ENCODE peak calls at places on chromosomes 7 and 10, in six cellular contexts. One of them, this sample, is unnamed.

GRCh38 chr7:46191776-46192175 is 270.7 kb upstream of the IGFBP3 start:
- DNase-seq in AG10803: peak; percentile 91
- DNase-seq in psoas muscle: no peak
- DNase-seq in sigmoid colon: no peak
- DNase-seq in Calu3: no peak
- DNase-seq in IMR-90: peak; percentile 91
- DNase-seq in this sample: no peak

GRCh38 chr10:126459032-126459831 is 71.0 kb upstream of the ADAM12 start:
- DNase-seq in AG10803: peak; percentile 70
- DNase-seq in psoas muscle: no peak
- DNase-seq in sigmoid colon: no peak
- DNase-seq in Calu3: no peak
- DNase-seq in IMR-90: peak; percentile 52
- DNase-seq in this sample: no peak

GRCh38 chr10:33032354-33033254 is 74.6 kb upstream of the ITGB1 start:
- DNase-seq in AG10803: peak; percentile 48
- DNase-seq in psoas muscle: no peak
- DNase-seq in sigmoid colon: no peak
- DNase-seq in Calu3: peak; percentile 15
- DNase-seq in IMR-90: peak; percentile 79
- DNase-seq in this sample: no peak

GRCh38 chr7:50610521-50611277 is 45.5 kb upstream of the DDC start:
- DNase-seq in AG10803: peak; percentile 79
- DNase-seq in psoas muscle: no peak
- DNase-seq in sigmoid colon: no peak
- DNase-seq in Calu3: no peak
- DNase-seq in IMR-90: peak; percentile 37
- DNase-seq in this sample: no peak

GRCh38 chr10:16777473-16778370 is 39.5 kb downstream of the RSU1 start:
- DNase-seq in AG10803: peak; percentile 46
- DNase-seq in psoas muscle: no peak
- DNase-seq in sigmoid colon: no peak
- DNase-seq in Calu3: peak; percentile 8
- DNase-seq in IMR-90: peak; percentile 63
- DNase-seq in this sample: peak; percentile 68

GRCh38 chr10:91758303-91759146 is 39.7 kb upstream of the TNKS2 start:
- DNase-seq in AG10803: peak; percentile 66
- DNase-seq in psoas muscle: no peak
- DNase-seq in sigmoid colon: no peak
- DNase-seq in Calu3: no peak
- DNase-seq in IMR-90: peak; percentile 75
- DNase-seq in this sample: peak; percentile 25

GRCh38 chr7:134757938-134758337 is 21.5 kb upstream of the CALD1 start:
- DNase-seq in AG10803: peak; percentile 57
- DNase-seq in psoas muscle: no peak
- DNase-seq in sigmoid colon: no peak
- DNase-seq in Calu3: no peak
- DNase-seq in IMR-90: peak; percentile 78
- DNase-seq in this sample: no peak

GRCh38 chr7:117993377-117994003 is 120.2 kb upstream of the CTTNBP2 start:
- DNase-seq in AG10803: no peak
- DNase-seq in psoas muscle: no peak
- DNase-seq in sigmoid colon: no peak
- DNase-seq in Calu3: peak; percentile 47
- DNase-seq in IMR-90: peak; percentile 39
- DNase-seq in this sample: peak; percentile 24

GRCh38 chr10:3225589-3225988 is 53.0 kb upstream of the PITRM1 start:
- DNase-seq in AG10803: peak; percentile 92
- DNase-seq in psoas muscle: no peak
- DNase-seq in sigmoid colon: no peak
- DNase-seq in Calu3: no peak
- DNase-seq in IMR-90: peak; percentile 69
- DNase-seq in this sample: no peak

GRCh38 chr10:77671594-77672252 is 34.1 kb upstream of the KCNMA1 start:
- DNase-seq in AG10803: no peak
- DNase-seq in psoas muscle: no peak
- DNase-seq in sigmoid colon: no peak
- DNase-seq in Calu3: no peak
- DNase-seq in IMR-90: no peak
- DNase-seq in this sample: no peak

GRCh38 chr7:127629268-127629854 is 11.4 kb upstream of the PAX4 start:
- DNase-seq in AG10803: no peak
- DNase-seq in psoas muscle: no peak
- DNase-seq in sigmoid colon: no peak
- DNase-seq in Calu3: peak; percentile 63
- DNase-seq in IMR-90: no peak
- DNase-seq in this sample: peak; percentile 45

GRCh38 chr7:127632276-127632910 is 14.5 kb upstream of the PAX4 start:
- DNase-seq in AG10803: peak; percentile 97
- DNase-seq in psoas muscle: no peak
- DNase-seq in sigmoid colon: no peak
- DNase-seq in Calu3: no peak
- DNase-seq in IMR-90: peak; percentile 93
- DNase-seq in this sample: no peak

GRCh38 chr7:127628445-127628844 is 10.5 kb upstream of the PAX4 start:
- DNase-seq in AG10803: no peak
- DNase-seq in psoas muscle: no peak
- DNase-seq in sigmoid colon: no peak
- DNase-seq in Calu3: no peak
- DNase-seq in IMR-90: no peak
- DNase-seq in this sample: no peak
- TF ChIP-seq CTCF in AG10803: no peak
- TF ChIP-seq CTCF in psoas muscle: no peak
- TF ChIP-seq CTCF in sigmoid colon: no peak
- TF ChIP-seq CTCF in Calu3: no peak
- TF ChIP-seq CTCF in IMR-90: no peak
- TF ChIP-seq CTCF in this sample: no peak

DNA sequence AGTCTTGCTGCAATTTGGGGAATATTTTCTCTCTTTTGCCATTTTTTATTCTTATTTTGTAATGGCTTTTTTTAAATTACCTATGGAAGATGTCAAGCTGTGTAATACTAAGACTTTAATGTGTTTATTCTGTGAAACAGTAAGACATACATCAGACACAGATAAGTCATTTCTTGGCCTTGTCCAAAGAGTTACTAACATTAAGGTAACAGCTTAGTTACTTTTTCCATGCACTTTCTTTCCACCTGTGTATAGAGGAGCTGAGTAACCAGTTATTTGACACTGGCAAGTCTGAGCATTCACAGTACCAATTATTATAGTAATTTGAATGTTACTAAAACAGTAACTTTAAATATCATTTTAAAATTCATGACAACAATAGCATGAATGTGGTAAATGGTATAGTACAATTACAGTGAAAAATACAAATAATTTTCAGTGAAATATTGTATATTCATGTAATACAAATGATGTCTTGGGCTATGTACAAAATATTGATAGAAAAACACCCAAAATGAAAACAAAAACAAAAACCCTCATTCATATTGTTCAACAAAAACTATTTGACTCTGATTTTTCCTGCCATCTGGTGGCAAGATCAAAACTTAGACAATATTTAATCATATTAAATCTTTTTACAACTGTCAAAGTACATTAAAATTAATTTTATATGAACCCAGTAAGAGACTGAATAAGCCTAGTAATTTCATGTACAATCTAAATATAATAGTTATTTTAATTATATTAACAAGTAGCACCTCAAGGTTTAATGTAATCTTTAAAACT is 259.8 kb upstream of the SEMA3A start:
- DNase-seq in AG10803: no peak
- DNase-seq in psoas muscle: no peak
- DNase-seq in sigmoid colon: no peak
- DNase-seq in Calu3: no peak
- DNase-seq in IMR-90: no peak
- DNase-seq in this sample: no peak
- TF ChIP-seq CTCF in AG10803: peak; percentile 33
- TF ChIP-seq CTCF in psoas muscle: no peak
- TF ChIP-seq CTCF in sigmoid colon: no peak
- TF ChIP-seq CTCF in Calu3: no peak
- TF ChIP-seq CTCF in IMR-90: peak; percentile 25
- TF ChIP-seq CTCF in this sample: no peak

DNA sequence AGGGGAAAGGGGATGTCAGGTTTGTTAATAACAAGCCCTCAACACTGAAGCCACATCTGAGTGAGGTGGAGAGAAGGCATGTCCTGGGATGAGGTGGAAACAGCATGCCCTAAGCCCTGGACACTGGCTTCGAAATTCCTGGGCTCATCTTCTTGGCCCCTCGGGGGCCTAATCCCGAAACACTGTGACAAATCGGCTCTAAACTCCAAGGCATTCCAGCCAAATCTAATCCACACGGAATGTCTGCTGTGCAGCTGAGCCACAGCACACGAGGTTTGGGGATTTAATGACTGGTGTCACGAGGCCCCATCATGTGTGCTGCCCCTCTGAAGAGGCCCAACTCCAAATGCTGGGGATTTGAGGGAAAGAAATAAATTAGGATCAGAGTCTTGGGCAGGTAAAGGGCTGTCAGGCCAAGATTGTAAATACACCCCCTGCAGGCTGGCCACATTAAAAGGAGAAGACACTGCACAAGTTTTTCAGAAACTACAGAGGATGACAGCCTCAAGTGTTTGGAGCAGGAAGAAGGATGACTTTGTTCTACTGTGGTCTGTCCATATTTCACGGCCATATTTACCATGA is 83.0 kb upstream of the FGFR2 start:
- DNase-seq in AG10803: peak; percentile 3
- DNase-seq in psoas muscle: no peak
- DNase-seq in sigmoid colon: no peak
- DNase-seq in Calu3: no peak
- DNase-seq in IMR-90: no peak
- DNase-seq in this sample: no peak
- TF ChIP-seq CTCF in AG10803: no peak
- TF ChIP-seq CTCF in psoas muscle: no peak
- TF ChIP-seq CTCF in sigmoid colon: no peak
- TF ChIP-seq CTCF in Calu3: no peak
- TF ChIP-seq CTCF in IMR-90: no peak
- TF ChIP-seq CTCF in this sample: no peak

GRCh38 chr7:99653754-99654153 is 26.0 kb downstream of the CYP3A5 start:
- DNase-seq in AG10803: no peak
- DNase-seq in psoas muscle: no peak
- DNase-seq in sigmoid colon: no peak
- DNase-seq in Calu3: no peak
- DNase-seq in IMR-90: no peak
- DNase-seq in this sample: no peak

GRCh38 chr7:99648843-99649242 is 31.0 kb downstream of the CYP3A5 start:
- DNase-seq in AG10803: no peak
- DNase-seq in psoas muscle: no peak
- DNase-seq in sigmoid colon: no peak
- DNase-seq in Calu3: no peak
- DNase-seq in IMR-90: no peak
- DNase-seq in this sample: no peak

GRCh38 chr7:99652671-99653070 is 27.1 kb downstream of the CYP3A5 start:
- DNase-seq in AG10803: no peak
- DNase-seq in psoas muscle: no peak
- DNase-seq in sigmoid colon: no peak
- DNase-seq in Calu3: no peak
- DNase-seq in IMR-90: no peak
- DNase-seq in this sample: no peak

GRCh38 chr7:99645590-99645989 is 28.8 kb downstream of the ZSCAN25 start:
- DNase-seq in AG10803: no peak
- DNase-seq in psoas muscle: no peak
- DNase-seq in sigmoid colon: no peak
- DNase-seq in Calu3: no peak
- DNase-seq in IMR-90: no peak
- DNase-seq in this sample: no peak

DNA sequence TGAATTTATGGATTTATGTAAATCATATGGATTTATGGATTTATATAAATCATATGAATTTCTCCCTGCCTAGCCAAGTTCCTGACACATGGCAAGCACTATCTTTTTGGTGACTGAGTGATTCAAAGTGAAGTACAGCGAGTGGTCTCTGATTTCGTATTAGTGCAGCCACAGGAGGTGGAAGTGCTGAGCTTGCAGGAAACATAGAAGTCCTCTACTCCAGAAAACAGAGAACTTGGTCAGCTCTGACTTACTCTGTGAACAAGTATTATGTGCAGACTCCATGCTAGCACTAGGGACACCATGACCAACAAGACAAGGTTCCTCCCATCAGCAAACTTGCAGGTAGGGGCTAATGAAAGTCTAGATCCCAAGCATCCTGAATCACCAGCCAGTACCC is 28.5 kb downstream of the CYP3A5 start:
- DNase-seq in AG10803: no peak
- DNase-seq in psoas muscle: no peak
- DNase-seq in sigmoid colon: no peak
- DNase-seq in Calu3: no peak
- DNase-seq in IMR-90: no peak
- DNase-seq in this sample: no peak
- TF ChIP-seq CTCF in AG10803: no peak
- TF ChIP-seq CTCF in psoas muscle: no peak
- TF ChIP-seq CTCF in sigmoid colon: no peak
- TF ChIP-seq CTCF in Calu3: no peak
- TF ChIP-seq CTCF in IMR-90: no peak
- TF ChIP-seq CTCF in this sample: no peak

DNA sequence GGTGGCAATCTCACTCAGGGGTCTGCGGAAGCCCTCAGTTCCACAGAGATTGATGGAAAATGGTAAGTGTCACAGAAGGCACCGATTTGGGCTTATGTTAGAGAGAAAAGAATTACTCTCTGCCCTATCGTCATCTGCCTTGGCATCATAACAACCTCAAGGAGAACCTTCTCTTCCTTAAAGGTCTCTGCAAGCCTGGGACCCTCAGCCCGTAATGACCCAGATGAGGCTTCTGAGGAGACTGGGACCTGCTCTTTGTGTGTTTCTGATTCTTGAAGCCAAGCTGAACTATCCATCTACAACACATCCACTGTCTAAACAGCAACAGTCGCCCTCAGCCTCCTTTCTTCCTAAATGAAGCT is 263.1 kb upstream of the AOAH start:
- DNase-seq in AG10803: no peak
- DNase-seq in psoas muscle: no peak
- DNase-seq in sigmoid colon: no peak
- DNase-seq in Calu3: no peak
- DNase-seq in IMR-90: no peak
- DNase-seq in this sample: no peak
- TF ChIP-seq CTCF in AG10803: no peak
- TF ChIP-seq CTCF in psoas muscle: no peak
- TF ChIP-seq CTCF in sigmoid colon: no peak
- TF ChIP-seq CTCF in Calu3: no peak
- TF ChIP-seq CTCF in IMR-90: no peak
- TF ChIP-seq CTCF in this sample: no peak

DNA sequence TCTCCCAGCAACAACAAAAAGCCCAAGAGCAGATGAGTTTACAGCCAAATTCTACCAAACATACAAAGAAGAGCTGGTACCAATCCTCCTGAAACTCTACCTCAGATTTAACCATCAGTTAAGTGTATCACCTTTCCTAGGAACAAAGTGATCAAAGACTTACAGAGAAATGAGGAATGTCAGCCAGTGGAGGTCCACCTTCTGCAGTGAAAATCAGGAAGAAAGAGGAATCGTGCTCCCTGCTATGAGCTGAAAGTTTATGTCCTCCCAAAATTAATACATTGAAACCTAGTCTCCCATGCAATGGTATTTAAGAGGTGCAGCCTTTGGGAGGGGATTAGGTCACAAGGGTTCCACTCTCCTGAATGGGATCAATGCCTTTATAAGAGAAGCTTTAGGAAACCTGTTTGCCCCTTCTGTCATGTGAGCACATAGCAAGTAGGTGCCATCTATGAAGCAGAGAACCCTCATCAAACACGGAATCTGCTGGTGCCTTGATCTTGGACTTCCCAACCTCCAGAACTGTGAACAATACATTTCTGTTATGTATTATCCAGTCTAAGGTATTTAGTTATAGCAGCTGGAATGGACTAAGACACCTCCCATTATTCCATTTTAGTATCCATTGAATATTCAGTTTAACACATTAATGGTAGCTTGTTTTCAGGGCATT is 139.0 kb upstream of the FZD8 start:
- DNase-seq in AG10803: no peak
- DNase-seq in psoas muscle: no peak
- DNase-seq in sigmoid colon: no peak
- DNase-seq in Calu3: no peak
- DNase-seq in IMR-90: no peak
- DNase-seq in this sample: no peak
- TF ChIP-seq CTCF in AG10803: peak; percentile 10
- TF ChIP-seq CTCF in psoas muscle: no peak
- TF ChIP-seq CTCF in sigmoid colon: no peak
- TF ChIP-seq CTCF in Calu3: no peak
- TF ChIP-seq CTCF in IMR-90: peak; percentile 14
- TF ChIP-seq CTCF in this sample: no peak